ENCODE peak calls at places on chromosomes 13 and 19, in ten cellular contexts. Z, L, Q, W, T, Y, U, G, P and A are unnamed samples. For H3K4me1, the result is how much of the 10 kb centered on the place peaks cover.

GRCh38 chr13:21121616-21122015 is 54.7 kb downstream of the SKA3 start:
- DNase-seq in L (no peak), U (no peak), Q (no peak), Y (no peak), Z (no peak), P (no peak), G (no peak), T (no peak), W (no peak), A (no peak)

GRCh38 chr13:91264484-91264883 is 83.0 kb upstream of the MIR17HG start:
- DNase-seq in P (no peak), Q (no peak), U (no peak), L (no peak), T (no peak), G (no peak), Y (no peak), Z (no peak), W (no peak), A (no peak)

GRCh38 chr19:34359140-34359953 is 5.6 kb upstream of the GPI start:
- DNase-seq in Q (peak), T (peak), P (peak), Z (peak), G (peak), Y (peak), W (peak), L (peak), U (peak), A (peak)

GRCh38 chr13:24228852-24229458 is 68.4 kb downstream of the SPATA13 start:
- DNase-seq in L (no peak), G (peak), Q (peak), Z (no peak), U (no peak), W (no peak), P (peak), T (no peak), Y (peak), A (no peak)

GRCh38 chr13:108877300-108877699 is 247.9 kb downstream of the MYO16 start:
- DNase-seq in Y (no peak), Q (no peak), U (no peak), Z (no peak), P (peak), G (no peak), T (no peak), L (no peak), W (no peak), A (no peak)

GRCh38 chr13:114044486-114044885 is 70.6 kb upstream of the C13orf46 start:
- DNase-seq in W (no peak), Y (no peak), Q (no peak), Z (no peak), T (no peak), G (no peak), L (peak), P (peak), U (peak), A (no peak)

GRCh38 chr13:23021921-23022320 is 158.9 kb upstream of the SGCG start:
- DNase-seq in P (no peak), Z (no peak), G (no peak), T (no peak), W (no peak), Y (no peak), Q (no peak), U (no peak), L (no peak), A (no peak)

GRCh38 chr19:5621945-5622464 is 571 bp downstream of the SAFB2 start:
- DNase-seq in P (peak), Y (peak), L (peak), G (peak), Z (peak), Q (peak), T (no peak), W (peak), U (peak), A (no peak)

GRCh38 chr13:111584101-111584500 is 263.7 kb downstream of the TEX29 start:
- DNase-seq in Z (no peak), Q (no peak), U (no peak), G (peak), W (peak), T (no peak), L (no peak), Y (no peak), P (no peak), A (no peak)

GRCh38 chr19:55112781-55113569 is 4.5 kb downstream of the PPP1R12C start:
- DNase-seq in Y (no peak), W (no peak), Z (no peak), U (peak), T (no peak), L (peak), Q (no peak), G (peak), P (no peak), A (no peak)

GRCh38 chr19:48403606-48404005 is 10.1 kb downstream of the GRIN2D start:
- DNase-seq in L (no peak), Y (peak), G (peak), W (peak), P (peak), Q (peak), T (no peak), Z (no peak), U (peak), A (no peak)

GRCh38 chr13:112986470-112986869 is 17.5 kb downstream of the MCF2L start:
- DNase-seq in L (peak), G (no peak), T (no peak), Z (no peak), Y (no peak), P (no peak), Q (no peak), U (no peak), W (no peak), A (no peak)

GRCh38 chr19:33524024-33524664 is 2.6 kb upstream of the PEPD start:
- DNase-seq in P (peak), Z (no peak), L (no peak), Q (no peak), Y (no peak), U (peak), G (no peak), W (peak), T (no peak), A (no peak)

GRCh38 chr13:28434934-28435333 is 60.0 kb downstream of the FLT1 start:
- DNase-seq in Q (no peak), U (no peak), G (no peak), Y (no peak), W (no peak), P (peak), T (no peak), Z (no peak), L (no peak), A (no peak)

GRCh38 chr13:51922771-51923480 is 61.2 kb downstream of the CCDC70 start:
- DNase-seq in Y (no peak), L (no peak), Q (no peak), Z (no peak), P (no peak), G (no peak), U (no peak), W (no peak), T (no peak), A (no peak)

GRCh38 chr19:42233106-42233505 is 9.3 kb downstream of the GSK3A start:
- DNase-seq in U (no peak), G (no peak), L (no peak), Y (no peak), T (no peak), P (no peak), Z (no peak), Q (no peak), W (no peak), A (no peak)

DNA sequence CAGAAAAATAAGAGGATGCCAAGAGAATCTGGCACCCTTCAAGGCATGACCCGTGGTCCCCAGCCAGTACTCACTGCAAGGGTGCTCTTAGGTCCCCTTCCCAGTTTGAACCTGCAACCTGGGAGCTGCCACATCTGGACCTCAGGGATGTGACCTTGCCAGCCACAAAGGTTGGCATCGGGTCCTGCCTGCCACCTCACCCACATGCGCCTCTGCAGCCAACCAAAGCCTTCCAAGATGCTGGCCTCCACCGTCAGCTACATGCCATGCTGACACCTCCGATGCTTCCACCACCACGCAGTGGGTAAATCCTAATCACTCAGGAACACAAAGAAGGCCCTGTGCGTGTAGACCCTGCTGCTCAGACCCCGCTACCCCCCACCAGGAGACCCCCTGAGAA is 35.1 kb downstream of the ELL start:
- DNase-seq in U (no peak), Z (no peak), T (no peak), L (no peak), Q (no peak), Y (no peak), W (no peak), P (no peak), G (no peak), A (no peak)
- H3K4me1 ChIP-seq in U (half or more), Z (half or more), T (half or more), L (under half), Q (half or more), Y (under half), W (half or more), P (under half), G (under half), A (under half)

GRCh38 chr19:44620667-44621066 is 7.3 kb downstream of the IGSF23 start:
- DNase-seq in G (no peak), L (no peak), Z (no peak), P (peak), Q (no peak), T (no peak), U (no peak), W (no peak), Y (no peak), A (no peak)
- H3K27ac ChIP-seq in G (no peak), L (no peak), Z (no peak), P (no peak), Q (no peak), T (no peak), U (no peak), W (no peak), Y (no peak), A (no peak)

DNA sequence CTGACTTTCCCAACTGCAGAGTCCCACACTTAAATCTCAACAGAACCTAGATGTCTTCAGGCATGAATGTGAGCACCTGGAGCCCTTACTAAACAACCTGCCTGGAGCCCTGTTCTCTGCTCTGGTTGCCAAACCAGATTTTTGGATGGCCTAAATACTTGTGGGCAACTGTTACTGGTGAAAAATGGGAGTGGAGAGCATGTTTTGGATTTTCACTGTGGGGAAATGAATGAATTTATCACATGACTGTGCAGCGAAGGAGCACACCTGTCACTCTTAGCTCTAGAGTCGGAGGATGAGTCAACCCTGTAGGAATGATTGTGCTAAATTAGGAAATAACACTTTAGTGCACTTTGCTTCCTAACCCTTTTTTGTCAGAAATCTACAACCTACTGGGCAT is 30.3 kb downstream of the SHISA2 start:
- DNase-seq in Q (no peak), L (no peak), T (no peak), W (no peak), Z (no peak), U (no peak), G (no peak), Y (no peak), P (no peak), A (no peak)
- H3K4me1 ChIP-seq in Q (under half), L (under half), T (under half), W (under half), Z (under half), U (under half), G (under half), Y (under half), P (under half), A (under half)

GRCh38 chr19:11986754-11987153 is 21.9 kb downstream of the ZNF763 start:
- DNase-seq in L (no peak), Q (no peak), P (no peak), Z (no peak), U (no peak), G (no peak), Y (no peak), T (no peak), W (no peak), A (no peak)
- H3K27ac ChIP-seq in L (no peak), Q (no peak), P (no peak), Z (no peak), U (no peak), G (no peak), Y (no peak), T (no peak), W (no peak), A (no peak)

DNA sequence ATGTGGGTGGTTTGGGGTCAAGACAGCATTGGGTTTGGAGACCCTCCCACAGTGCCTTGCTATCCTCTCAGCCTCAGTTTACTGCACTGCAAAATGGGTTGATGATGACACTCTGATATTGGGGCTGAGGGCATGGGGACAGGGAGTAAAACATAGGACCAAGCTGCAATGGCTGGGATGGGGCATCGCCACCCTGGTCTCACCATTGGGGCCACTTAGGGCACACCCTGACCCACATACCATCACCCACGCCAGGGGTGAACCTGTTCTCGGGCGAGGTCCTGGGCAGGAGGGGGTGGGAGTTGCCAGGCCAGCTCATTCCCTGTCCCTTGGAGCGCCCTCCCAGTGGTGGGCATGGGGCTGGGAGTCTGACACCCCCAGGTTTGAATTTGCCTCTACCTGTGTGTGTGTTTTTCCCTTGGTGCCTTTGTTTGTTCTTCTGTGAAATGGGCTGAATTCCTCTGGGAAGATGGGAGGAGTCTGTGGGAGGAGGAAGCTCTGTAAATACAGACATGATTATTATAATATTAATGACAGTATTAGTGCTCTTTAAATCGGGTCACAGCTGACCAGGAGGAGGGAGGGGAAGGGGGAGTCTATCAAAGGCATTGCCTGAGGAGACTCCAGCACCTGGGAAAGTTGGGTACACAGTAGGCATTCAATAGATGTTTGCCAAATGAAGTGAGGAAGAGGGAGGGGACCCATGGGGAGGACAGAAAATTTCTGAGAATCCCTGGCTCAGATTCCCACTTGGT is 2.2 kb upstream of the FCHO1 start:
- DNase-seq in W (no peak), Z (no peak), P (no peak), Y (no peak), Q (no peak), U (no peak), L (no peak), T (no peak), G (no peak), A (no peak)
- H3K4me1 ChIP-seq in W (under half), Z (under half), P (under half), Y (under half), Q (half or more), U (under half), L (under half), T (under half), G (under half), A (under half)

GRCh38 chr19:39518975-39519374 is 4.0 kb downstream of the SELENOV start:
- DNase-seq in W (no peak), L (no peak), Z (no peak), G (peak), Q (no peak), Y (no peak), T (no peak), P (no peak), U (no peak), A (no peak)

GRCh38 chr19:39516270-39516669 is 1.3 kb downstream of the SELENOV start:
- DNase-seq in L (no peak), Q (no peak), Y (no peak), W (no peak), P (no peak), U (no peak), Z (no peak), T (no peak), G (no peak), A (no peak)

GRCh38 chr19:39517432-39517831 is 2.5 kb downstream of the SELENOV start:
- DNase-seq in Q (no peak), U (no peak), Z (no peak), G (no peak), L (no peak), Y (no peak), W (no peak), T (no peak), P (no peak), A (no peak)

GRCh38 chr19:39520541-39521204 is 5.7 kb downstream of the SELENOV start:
- DNase-seq in W (no peak), Y (no peak), P (no peak), Q (no peak), G (no peak), U (no peak), T (no peak), L (no peak), Z (no peak), A (no peak)

GRCh38 chr19:39518458-39518857 is 3.5 kb downstream of the SELENOV start:
- DNase-seq in Q (no peak), G (peak), T (no peak), Y (no peak), Z (no peak), P (no peak), W (no peak), L (no peak), U (no peak), A (no peak)
- H3K27ac ChIP-seq in Q (no peak), G (peak), T (no peak), Y (peak), Z (no peak), P (no peak), W (no peak), L (no peak), U (no peak), A (no peak)